ENCODE peak calls at places on chromosomes 2 and 18, in four cellular contexts. C is NAMALWA, Q is cardiac muscle cell, O is K562. K is an unnamed sample.

GRCh38 chr2:106745468-106745867 is 140.5 kb downstream of the ST6GAL2 start:
- DNase-seq in C (no peak), Q (peak), O (no peak), K (no peak)

GRCh38 chr2:36818542-36818941 is 122.0 kb downstream of the VIT start:
- DNase-seq in C (no peak), Q (no peak), O (no peak), K (no peak)

GRCh38 chr2:108492364-108492763 is 41.9 kb upstream of the LIMS1 start:
- DNase-seq in C (no peak), Q (no peak), O (no peak), K (no peak)

GRCh38 chr2:217332866-217333265 is 473.0 kb upstream of the TNP1 start:
- DNase-seq in C (no peak), Q (no peak), O (no peak), K (no peak)

GRCh38 chr2:128423788-128424165 is 105.1 kb upstream of the HS6ST1 start:
- DNase-seq in C (no peak), Q (no peak), O (no peak), K (no peak)

GRCh38 chr2:68319397-68320117 is at the start of gene CNRIP1:
- DNase-seq in C (no peak), Q (peak), O (peak), K (no peak)

GRCh38 chr2:80105020-80105419 is 199.5 kb downstream of the LRRTM1 start:
- DNase-seq in C (no peak), Q (no peak), O (no peak), K (no peak)

GRCh38 chr2:180124273-180124881 is 117.3 kb upstream of the CWC22 start:
- DNase-seq in C (peak), Q (peak), O (peak), K (peak)

GRCh38 chr2:30385327-30385726 is 61.7 kb upstream of the LCLAT1 start:
- DNase-seq in C (no peak), Q (peak), O (no peak), K (no peak)

GRCh38 chr2:186068154-186068826 is 329.7 kb downstream of the FSIP2 start:
- DNase-seq in C (no peak), Q (peak), O (no peak), K (no peak)

GRCh38 chr2:8767324-8767723 is 70.1 kb downstream of the KIDINS220 start:
- DNase-seq in C (no peak), Q (no peak), O (no peak), K (no peak)

GRCh38 chr2:99154643-99155536 is at the start of the genes LIPT1 and TSGA10:
- DNase-seq in C (peak), Q (peak), O (peak), K (peak)

GRCh38 chr2:74199275-74199701 is 873 bp downstream of the MTHFD2 start:
- DNase-seq in C (no peak), Q (no peak), O (no peak), K (no peak)

GRCh38 chr2:72103690-72104089 is 44.0 kb downstream of the CYP26B1 start:
- DNase-seq in C (no peak), Q (no peak), O (no peak), K (no peak)

GRCh38 chr18:79982736-79983135 is 5.6 kb downstream of the TXNL4A start:
- DNase-seq in C (no peak), Q (no peak), O (peak), K (no peak)

GRCh38 chr2:8525582-8526402 is 156.1 kb upstream of the ID2 start:
- DNase-seq in C (peak), Q (peak), O (peak), K (peak)

GRCh38 chr2:45255568-45255967 is 246.3 kb upstream of the SIX2 start:
- DNase-seq in C (no peak), Q (no peak), O (no peak), K (no peak)

GRCh38 chr2:56118474-56118873 is 65.3 kb upstream of the CCDC85A start:
- DNase-seq in C (peak), Q (no peak), O (peak), K (no peak)